ENCODE peak calls at places on chromosomes 5 and 9, in four cellular contexts. P, T, K and Y are unnamed samples.

GRCh38 chr5:147075187-147075586 is 159.6 kb upstream of the STK32A start:
- DNase-seq in P (no peak), T (no peak), K (no peak), Y (no peak)

GRCh38 chr5:113102121-113102531 is 125.5 kb downstream of the DCP2 start:
- DNase-seq in P (no peak), T (no peak), K (no peak), Y (no peak)

GRCh38 chr5:140312067-140312790 is 9.3 kb upstream of the PFDN1 start:
- DNase-seq in P (no peak), T (no peak), K (no peak), Y (peak)

GRCh38 chr5:150328458-150328857 is 25.8 kb upstream of the ARSI start:
- DNase-seq in P (no peak), T (no peak), K (no peak), Y (no peak)

GRCh38 chr5:164362021-164362420 is 856.6 kb downstream of the MAT2B start:
- DNase-seq in P (no peak), T (no peak), K (no peak), Y (no peak)

GRCh38 chr5:67971223-67971830 is 244.2 kb upstream of the PIK3R1 start:
- DNase-seq in P (no peak), T (no peak), K (no peak), Y (no peak)

GRCh38 chr9:4353236-4353635 is 53.4 kb upstream of the GLIS3 start:
- DNase-seq in P (no peak), T (no peak), K (no peak), Y (no peak)

GRCh38 chr5:54013556-54014157 is 296.7 kb downstream of the ARL15 start:
- DNase-seq in P (peak), T (no peak), K (no peak), Y (no peak)

GRCh38 chr5:165881259-165881658 is 2375.8 kb downstream of the MAT2B start:
- DNase-seq in P (no peak), T (no peak), K (no peak), Y (no peak)

GRCh38 chr9:28234899-28235277 is 661.6 kb upstream of the C9orf72 start:
- DNase-seq in P (no peak), T (no peak), K (no peak), Y (no peak)

GRCh38 chr5:92678576-92679105 is 902.4 kb downstream of the NR2F1-AS1 start:
- DNase-seq in P (no peak), T (no peak), K (no peak), Y (no peak)

GRCh38 chr9:136538599-136539426 is 7.0 kb downstream of the NOTCH1 start:
- DNase-seq in P (no peak), T (peak), K (no peak), Y (peak)

GRCh38 chr9:14741369-14741768 is 18.8 kb upstream of the CER1 start:
- DNase-seq in P (no peak), T (no peak), K (no peak), Y (no peak)

GRCh38 chr5:71794061-71794695 is 75.1 kb downstream of the CARTPT start:
- DNase-seq in P (no peak), T (no peak), K (no peak), Y (no peak)

GRCh38 chr9:133377721-133378216 is 1.6 kb downstream of the STKLD1 start:
- DNase-seq in P (no peak), T (no peak), K (no peak), Y (no peak)

GRCh38 chr5:141603912-141604311 is 14.9 kb downstream of the DIAPH1 start:
- DNase-seq in P (no peak), T (no peak), K (no peak), Y (no peak)

GRCh38 chr5:15383469-15383868 is 116.5 kb upstream of the FBXL7 start:
- DNase-seq in P (no peak), T (no peak), K (no peak), Y (no peak)

GRCh38 chr5:159874308-159874707 is 42.0 kb upstream of the ADRA1B start:
- DNase-seq in P (no peak), T (no peak), K (no peak), Y (no peak)

GRCh38 chr9:16450578-16450977 is 419.9 kb downstream of the BNC2 start:
- DNase-seq in P (no peak), T (no peak), K (no peak), Y (no peak)

GRCh38 chr9:129482521-129483466 is 138.1 kb downstream of the C9orf50 start:
- DNase-seq in P (peak), T (peak), K (no peak), Y (peak)

GRCh38 chr9:100700689-100701318 is 122.9 kb downstream of the CAVIN4 start:
- DNase-seq in P (no peak), T (no peak), K (no peak), Y (no peak)

GRCh38 chr9:89153618-89154017 is 25.0 kb downstream of the SHC3 start:
- DNase-seq in P (no peak), T (no peak), K (no peak), Y (no peak)

GRCh38 chr5:125054106-125054505 is 307.7 kb upstream of the ZNF608 start:
- DNase-seq in P (no peak), T (no peak), K (no peak), Y (no peak)

GRCh38 chr5:108760512-108760911 is 12.8 kb downstream of the FER start:
- DNase-seq in P (no peak), T (no peak), K (no peak), Y (no peak)

GRCh38 chr9:125889122-125889523 is 141.9 kb downstream of the PBX3 start:
- DNase-seq in P (peak), T (no peak), K (no peak), Y (peak)

GRCh38 chr5:134127376-134127861 is 12.9 kb downstream of the TCF7 start:
- DNase-seq in P (peak), T (no peak), K (no peak), Y (peak)

GRCh38 chr5:167578977-167579700 is 712.3 kb upstream of the WWC1 start:
- DNase-seq in P (no peak), T (no peak), K (no peak), Y (no peak)

GRCh38 chr9:123353984-123354591 is 1.9 kb upstream of the CRB2 start:
- DNase-seq in P (peak), T (peak), K (peak), Y (peak)

GRCh38 chr9:120383611-120383998 is 196.4 kb downstream of the CDK5RAP2 start:
- DNase-seq in P (no peak), T (no peak), K (no peak), Y (no peak)

GRCh38 chr9:89746385-89747116 is 141.7 kb downstream of the GADD45G start:
- DNase-seq in P (peak), T (no peak), K (no peak), Y (peak)

GRCh38 chr5:150607105-150607504 is 33.4 kb upstream of the SYNPO start:
- DNase-seq in P (no peak), T (no peak), K (no peak), Y (no peak)

GRCh38 chr5:19240150-19240549 is 747.9 kb downstream of the CDH18 start:
- DNase-seq in P (no peak), T (no peak), K (no peak), Y (no peak)

GRCh38 chr5:161391724-161392123 is 154.8 kb downstream of the GABRB2 start:
- DNase-seq in P (no peak), T (no peak), K (no peak), Y (no peak)

GRCh38 chr9:68705636-68706578 is 867 bp downstream of the PIP5K1B start:
- DNase-seq in P (peak), T (no peak), K (no peak), Y (peak)

GRCh38 chr5:123157797-123158528 is 68.9 kb downstream of the PRDM6 start:
- DNase-seq in P (no peak), T (no peak), K (no peak), Y (no peak)

GRCh38 chr9:127388037-127388855 is 8.7 kb upstream of the SLC2A8 start:
- DNase-seq in P (peak), T (no peak), K (peak), Y (peak)

GRCh38 chr5:133398646-133399081 is 213.7 kb downstream of the FSTL4 start:
- DNase-seq in P (no peak), T (no peak), K (no peak), Y (no peak)

GRCh38 chr5:159995841-159996240 is 13.1 kb upstream of the TTC1 start:
- DNase-seq in P (no peak), T (no peak), K (no peak), Y (no peak)

GRCh38 chr5:155735388-155735787 is 591.6 kb upstream of the SGCD start:
- DNase-seq in P (peak), T (no peak), K (no peak), Y (peak)

GRCh38 chr9:89477811-89478583 is 19.9 kb downstream of the SEMA4D start:
- DNase-seq in P (peak), T (no peak), K (no peak), Y (no peak)